ENCODE peak calls at places on chromosomes 5 and 9, in four cellular contexts. One of them, this sample, is unnamed.

GRCh38 chr5:117562647-117563046 is 988.0 kb upstream of the SEMA6A start:
- DNase-seq in fibroblast of villous mesenchyme: no peak
- DNase-seq in HTR-8/SVneo: no peak
- DNase-seq in epithelial cell of esophagus: no peak
- DNase-seq in this sample: no peak

GRCh38 chr9:124040186-124040920 is 28.8 kb downstream of the LHX2 start:
- DNase-seq in fibroblast of villous mesenchyme: peak
- DNase-seq in HTR-8/SVneo: no peak
- DNase-seq in epithelial cell of esophagus: no peak
- DNase-seq in this sample: no peak

GRCh38 chr5:168978015-168978414 is 322.9 kb downstream of the SLIT3 start:
- DNase-seq in fibroblast of villous mesenchyme: peak
- DNase-seq in HTR-8/SVneo: no peak
- DNase-seq in epithelial cell of esophagus: peak
- DNase-seq in this sample: no peak

GRCh38 chr5:8068078-8068477 is 199.1 kb downstream of the MTRR start:
- DNase-seq in fibroblast of villous mesenchyme: no peak
- DNase-seq in HTR-8/SVneo: no peak
- DNase-seq in epithelial cell of esophagus: no peak
- DNase-seq in this sample: no peak

GRCh38 chr9:112012026-112012902 is 115.7 kb downstream of the UGCG start:
- DNase-seq in fibroblast of villous mesenchyme: peak
- DNase-seq in HTR-8/SVneo: peak
- DNase-seq in epithelial cell of esophagus: peak
- DNase-seq in this sample: peak

GRCh38 chr5:69414885-69415583 is at the start of gene MARVELD2:
- DNase-seq in fibroblast of villous mesenchyme: peak
- DNase-seq in HTR-8/SVneo: peak
- DNase-seq in epithelial cell of esophagus: peak
- DNase-seq in this sample: peak

GRCh38 chr5:62982348-62982747 is 403.7 kb downstream of the LRRC70 start:
- DNase-seq in fibroblast of villous mesenchyme: no peak
- DNase-seq in HTR-8/SVneo: no peak
- DNase-seq in epithelial cell of esophagus: no peak
- DNase-seq in this sample: no peak

GRCh38 chr5:95471447-95471846 is 80.3 kb downstream of the FAM81B start:
- DNase-seq in fibroblast of villous mesenchyme: no peak
- DNase-seq in HTR-8/SVneo: no peak
- DNase-seq in epithelial cell of esophagus: no peak
- DNase-seq in this sample: no peak

GRCh38 chr5:64331597-64332277 is 166.1 kb downstream of the RNF180 start:
- DNase-seq in fibroblast of villous mesenchyme: no peak
- DNase-seq in HTR-8/SVneo: no peak
- DNase-seq in epithelial cell of esophagus: no peak
- DNase-seq in this sample: peak

GRCh38 chr9:34651286-34651685 is 699 bp upstream of the IL11RA start:
- DNase-seq in fibroblast of villous mesenchyme: peak
- DNase-seq in HTR-8/SVneo: no peak
- DNase-seq in epithelial cell of esophagus: no peak
- DNase-seq in this sample: no peak

GRCh38 chr5:155943516-155944407 is 383.2 kb upstream of the SGCD start:
- DNase-seq in fibroblast of villous mesenchyme: peak
- DNase-seq in HTR-8/SVneo: no peak
- DNase-seq in epithelial cell of esophagus: peak
- DNase-seq in this sample: peak

GRCh38 chr9:2157277-2158105 is 142.3 kb downstream of the SMARCA2 start:
- DNase-seq in fibroblast of villous mesenchyme: peak
- DNase-seq in HTR-8/SVneo: peak
- DNase-seq in epithelial cell of esophagus: peak
- DNase-seq in this sample: peak

GRCh38 chr9:93646640-93647178 is 70.3 kb downstream of the PHF2 start:
- DNase-seq in fibroblast of villous mesenchyme: no peak
- DNase-seq in HTR-8/SVneo: no peak
- DNase-seq in epithelial cell of esophagus: no peak
- DNase-seq in this sample: no peak

GRCh38 chr5:159782995-159783300 is 133.3 kb upstream of the ADRA1B start:
- DNase-seq in fibroblast of villous mesenchyme: no peak
- DNase-seq in HTR-8/SVneo: no peak
- DNase-seq in epithelial cell of esophagus: no peak
- DNase-seq in this sample: no peak

GRCh38 chr9:129336601-129337286 is 158.7 kb upstream of the IER5L start:
- DNase-seq in fibroblast of villous mesenchyme: peak
- DNase-seq in HTR-8/SVneo: no peak
- DNase-seq in epithelial cell of esophagus: peak
- DNase-seq in this sample: peak

GRCh38 chr9:135224921-135225541 is 137.6 kb downstream of the OLFM1 start:
- DNase-seq in fibroblast of villous mesenchyme: no peak
- DNase-seq in HTR-8/SVneo: no peak
- DNase-seq in epithelial cell of esophagus: no peak
- DNase-seq in this sample: no peak

GRCh38 chr5:110092955-110093785 is 403.4 kb downstream of the MAN2A1 start:
- DNase-seq in fibroblast of villous mesenchyme: no peak
- DNase-seq in HTR-8/SVneo: no peak
- DNase-seq in epithelial cell of esophagus: no peak
- DNase-seq in this sample: no peak

GRCh38 chr5:1053391-1054017 is 44.9 kb downstream of the NKD2 start:
- DNase-seq in fibroblast of villous mesenchyme: no peak
- DNase-seq in HTR-8/SVneo: no peak
- DNase-seq in epithelial cell of esophagus: no peak
- DNase-seq in this sample: no peak

GRCh38 chr9:95124582-95125359 is 192.7 kb downstream of the FANCC start:
- DNase-seq in fibroblast of villous mesenchyme: no peak
- DNase-seq in HTR-8/SVneo: no peak
- DNase-seq in epithelial cell of esophagus: peak
- DNase-seq in this sample: no peak

GRCh38 chr9:132312426-132312825 is 42.4 kb downstream of the SETX start:
- DNase-seq in fibroblast of villous mesenchyme: no peak
- DNase-seq in HTR-8/SVneo: no peak
- DNase-seq in epithelial cell of esophagus: no peak
- DNase-seq in this sample: no peak

GRCh38 chr9:88874391-88874790 is 116.9 kb upstream of the S1PR3 start:
- DNase-seq in fibroblast of villous mesenchyme: peak
- DNase-seq in HTR-8/SVneo: no peak
- DNase-seq in epithelial cell of esophagus: peak
- DNase-seq in this sample: peak

GRCh38 chr5:54854883-54855581 is 130.4 kb downstream of the ESM1 start:
- DNase-seq in fibroblast of villous mesenchyme: no peak
- DNase-seq in HTR-8/SVneo: no peak
- DNase-seq in epithelial cell of esophagus: no peak
- DNase-seq in this sample: no peak

GRCh38 chr9:98092633-98092971 is 26.4 kb downstream of the TRIM14 start:
- DNase-seq in fibroblast of villous mesenchyme: no peak
- DNase-seq in HTR-8/SVneo: no peak
- DNase-seq in epithelial cell of esophagus: peak
- DNase-seq in this sample: no peak

GRCh38 chr5:138538943-138539627 is 4.0 kb downstream of the ETF1 start:
- DNase-seq in fibroblast of villous mesenchyme: no peak
- DNase-seq in HTR-8/SVneo: no peak
- DNase-seq in epithelial cell of esophagus: no peak
- DNase-seq in this sample: no peak

GRCh38 chr9:2465921-2466460 is 155.6 kb upstream of the VLDLR start:
- DNase-seq in fibroblast of villous mesenchyme: no peak
- DNase-seq in HTR-8/SVneo: peak
- DNase-seq in epithelial cell of esophagus: peak
- DNase-seq in this sample: no peak

GRCh38 chr5:1103093-1103492 is 8.8 kb downstream of the SLC12A7 start:
- DNase-seq in fibroblast of villous mesenchyme: no peak
- DNase-seq in HTR-8/SVneo: no peak
- DNase-seq in epithelial cell of esophagus: no peak
- DNase-seq in this sample: no peak

GRCh38 chr9:127762111-127762676 is 16.3 kb downstream of the SH2D3C start:
- DNase-seq in fibroblast of villous mesenchyme: no peak
- DNase-seq in HTR-8/SVneo: no peak
- DNase-seq in epithelial cell of esophagus: no peak
- DNase-seq in this sample: no peak

GRCh38 chr5:180813418-180813817 is 10.8 kb upstream of the MGAT1 start:
- DNase-seq in fibroblast of villous mesenchyme: no peak
- DNase-seq in HTR-8/SVneo: no peak
- DNase-seq in epithelial cell of esophagus: no peak
- DNase-seq in this sample: no peak

GRCh38 chr5:160262665-160263064 is 33.4 kb downstream of the FABP6 start:
- DNase-seq in fibroblast of villous mesenchyme: peak
- DNase-seq in HTR-8/SVneo: no peak
- DNase-seq in epithelial cell of esophagus: no peak
- DNase-seq in this sample: no peak

GRCh38 chr9:33239922-33240321 is at the start of gene SPINK4:
- DNase-seq in fibroblast of villous mesenchyme: peak
- DNase-seq in HTR-8/SVneo: no peak
- DNase-seq in epithelial cell of esophagus: no peak
- DNase-seq in this sample: no peak

GRCh38 chr9:91768507-91768906 is 181.5 kb downstream of the ROR2 start:
- DNase-seq in fibroblast of villous mesenchyme: no peak
- DNase-seq in HTR-8/SVneo: no peak
- DNase-seq in epithelial cell of esophagus: no peak
- DNase-seq in this sample: no peak